ENCODE peak calls at places on chromosomes 11 and 22, in five cellular contexts. W is KBM-7, H is ACHN, F is heart left ventricle, Q is Kasumi-1. S is an unnamed sample.

GRCh38 chr11:102204174-102204573 is 93.9 kb downstream of the YAP1 start:
- DNase-seq in Q (no peak), W (no peak), H (no peak), F (no peak), S (no peak)

GRCh38 chr11:111633248-111633647 is 31.0 kb downstream of the SIK2 start:
- DNase-seq in H (no peak), W (no peak), F (no peak), Q (no peak), S (no peak)

GRCh38 chr11:86303257-86303656 is 1.2 kb downstream of the HIKESHI start:
- DNase-seq in H (peak), F (no peak), W (peak), Q (no peak), S (no peak)

GRCh38 chr11:124841765-124842700 is 23.2 kb upstream of the ROBO3 start:
- DNase-seq in W (no peak), H (no peak), Q (no peak), F (no peak), S (no peak)

GRCh38 chr11:133343951-133344350 is 188.3 kb downstream of the OPCML start:
- DNase-seq in F (no peak), W (peak), Q (no peak), H (peak), S (no peak)

GRCh38 chr11:70586261-70587094 is 188.1 kb downstream of the CTTN start:
- DNase-seq in W (no peak), F (no peak), Q (no peak), H (no peak), S (no peak)

GRCh38 chr11:110279881-110280280 is 16.5 kb downstream of the RDX start:
- DNase-seq in H (no peak), Q (no peak), W (no peak), F (no peak), S (no peak)

GRCh38 chr11:12692238-12693074 is 18.2 kb downstream of the TEAD1 start:
- DNase-seq in Q (no peak), F (peak), W (no peak), H (peak), S (peak)

GRCh38 chr22:22750335-22751042 is 106.1 kb downstream of the GGTLC2 start:
- DNase-seq in F (no peak), Q (no peak), H (no peak), W (no peak), S (peak)

GRCh38 chr11:68261749-68262543 is 9.8 kb downstream of the C11orf24 start:
- DNase-seq in F (no peak), H (no peak), Q (no peak), W (no peak), S (no peak)

GRCh38 chr22:44586337-44586990 is 88.4 kb upstream of the RTL6 start:
- DNase-seq in F (no peak), H (no peak), Q (no peak), W (no peak), S (peak)

GRCh38 chr11:75919525-75919924 is 104.5 kb downstream of the UVRAG start:
- DNase-seq in F (no peak), H (no peak), W (no peak), Q (no peak), S (no peak)

GRCh38 chr11:71096751-71097388 is 155.5 kb downstream of the SHANK2 start:
- DNase-seq in W (no peak), Q (no peak), H (peak), F (no peak), S (no peak)

GRCh38 chr22:50010676-50011446 is 1.7 kb downstream of the IL17REL start:
- DNase-seq in H (no peak), W (no peak), F (no peak), Q (no peak), S (no peak)

GRCh38 chr11:125431481-125431880 is 64.6 kb downstream of the FEZ1 start:
- DNase-seq in W (no peak), H (no peak), F (no peak), Q (no peak), S (no peak)

GRCh38 chr11:71333473-71333872 is 81.1 kb upstream of the SHANK2 start:
- DNase-seq in F (no peak), W (no peak), Q (no peak), H (no peak), S (peak)

GRCh38 chr11:116427337-116427902 is 345.4 kb downstream of the BUD13 start:
- DNase-seq in W (no peak), H (no peak), Q (no peak), F (no peak), S (no peak)

GRCh38 chr22:49077586-49077985 is 750.1 kb downstream of the BRD1 start:
- DNase-seq in F (no peak), H (no peak), Q (no peak), W (no peak), S (peak)

GRCh38 chr11:118383657-118384056 is 17.7 kb upstream of the ATP5MG start:
- DNase-seq in W (no peak), Q (no peak), H (no peak), F (no peak), S (no peak)

GRCh38 chr11:110207089-110207488 is 89.3 kb downstream of the RDX start:
- DNase-seq in Q (no peak), W (no peak), H (no peak), F (no peak), S (no peak)

GRCh38 chr11:12222099-12222751 is 111.8 kb downstream of the MICAL2 start:
- DNase-seq in W (no peak), Q (no peak), H (no peak), F (peak), S (no peak)

GRCh38 chr22:48517039-48518030 is 1310.3 kb downstream of the BRD1 start:
- DNase-seq in F (no peak), H (no peak), Q (no peak), W (no peak), S (no peak)

GRCh38 chr22:37967147-37967546 is 13.6 kb downstream of the POLR2F start:
- DNase-seq in W (no peak), F (no peak), Q (no peak), H (no peak), S (no peak)

GRCh38 chr11:57081356-57081755 is 92.6 kb downstream of the OR5AK2 start:
- DNase-seq in H (no peak), W (no peak), F (no peak), Q (no peak), S (no peak)

GRCh38 chr22:43555561-43556515 is 144.0 kb downstream of the MPPED1 start:
- DNase-seq in H (no peak), Q (no peak), W (no peak), F (no peak), S (no peak)

GRCh38 chr11:64251986-64252837 is 882 bp downstream of the PLCB3 start:
- DNase-seq in Q (no peak), F (peak), W (no peak), H (peak), S (no peak)

GRCh38 chr11:72072348-72072747 is 8.0 kb downstream of the NUMA1 start:
- DNase-seq in W (no peak), H (peak), Q (no peak), F (no peak), S (no peak)

GRCh38 chr11:102410382-102410784 is 42.2 kb downstream of the TMEM123 start:
- DNase-seq in F (no peak), Q (no peak), H (no peak), W (no peak), S (no peak)

GRCh38 chr11:63802637-63803414 is 10.4 kb upstream of the SPINDOC start:
- DNase-seq in H (peak), Q (no peak), W (no peak), F (no peak), S (no peak)

GRCh38 chr11:45606514-45607024 is 58.9 kb downstream of the CHST1 start:
- DNase-seq in F (no peak), Q (no peak), W (no peak), H (no peak), S (no peak)

GRCh38 chr11:22730319-22730718 is 63.9 kb downstream of the GAS2 start:
- DNase-seq in F (no peak), H (peak), Q (peak), W (no peak), S (no peak)

GRCh38 chr11:111185259-111185658 is 60.3 kb upstream of the POU2AF2 start:
- DNase-seq in H (no peak), Q (peak), W (no peak), F (no peak), S (no peak)

GRCh38 chr11:116422976-116423375 is 349.8 kb downstream of the BUD13 start:
- DNase-seq in H (no peak), F (no peak), W (no peak), Q (no peak), S (no peak)

GRCh38 chr11:8707541-8708270 is 25.1 kb downstream of the RPL27A start:
- DNase-seq in H (no peak), F (peak), Q (no peak), W (no peak), S (peak)

GRCh38 chr11:8000390-8000789 is 13.3 kb downstream of the EIF3F start:
- DNase-seq in Q (no peak), F (no peak), W (no peak), H (no peak), S (no peak)

GRCh38 chr22:40340044-40340443 is 6.3 kb upstream of the ADSL start:
- DNase-seq in Q (no peak), W (no peak), F (no peak), H (no peak), S (no peak)

GRCh38 chr22:36764641-36765040 is 11.3 kb downstream of the IFT27 start:
- DNase-seq in W (no peak), H (no peak), F (no peak), Q (no peak), S (no peak)

GRCh38 chr11:68650801-68651200 is 33.5 kb upstream of the GAL start:
- DNase-seq in H (no peak), W (no peak), Q (no peak), F (no peak), S (no peak)

GRCh38 chr11:61899146-61899841 is 7.9 kb upstream of the FADS3 start:
- DNase-seq in Q (peak), H (peak), W (peak), F (peak), S (peak)

S was measured in tibial artery.